ENCODE peak calls at places on chromosomes 16 and 17, in seven cellular contexts. T is neuronal stem cell, Q is neural progenitor cell, V is MM.1S, I is GM23248, B is HCT116, M is kidney. Z is an unnamed sample.

GRCh38 chr16:71295950-71296349 is 6.7 kb upstream of the CMTR2 start:
- DNase-seq in Q (no peak), T (no peak), V (no peak), I (no peak), B (no peak), M (no peak), Z (no peak)

GRCh38 chr17:77323413-77324171 is 182.8 kb downstream of the SEC14L1 start:
- DNase-seq in I (peak; percentile 59), T (no peak), Q (no peak), V (no peak), B (no peak), M (peak; percentile 92), Z (peak; percentile 64)

GRCh38 chr16:86450691-86451090 is 59.6 kb upstream of the FOXF1 start:
- DNase-seq in M (no peak), Q (no peak), V (no peak), I (no peak), T (no peak), B (no peak), Z (no peak)

GRCh38 chr17:58329035-58329807 is 626 bp upstream of the TSPOAP1 start:
- DNase-seq in T (no peak), V (peak; percentile 96), B (no peak), Q (peak; percentile 46), M (peak; percentile 81), I (no peak), Z (no peak)

GRCh38 chr17:17152385-17152784 is 53.7 kb downstream of the PLD6 start:
- DNase-seq in M (no peak), B (no peak), I (peak; percentile 66), V (no peak), T (no peak), Q (no peak), Z (no peak)

GRCh38 chr16:88649924-88650748 is 717 bp downstream of the CYBA start:
- DNase-seq in Q (peak; percentile 71), V (peak; percentile 26), T (no peak), M (peak; percentile 90), B (no peak), I (peak; percentile 67), Z (peak; percentile 77)

GRCh38 chr17:82199496-82199895 is 13.1 kb downstream of the CCDC57 start:
- DNase-seq in B (no peak), M (no peak), V (no peak), Q (no peak), I (no peak), T (no peak), Z (no peak)

GRCh38 chr16:56764835-56765234 is 34.9 kb downstream of the NUP93 start:
- DNase-seq in T (no peak), M (no peak), I (no peak), V (peak; percentile 44), B (no peak), Q (no peak), Z (no peak)

GRCh38 chr16:10600792-10601443 is 20.5 kb upstream of the EMP2 start:
- DNase-seq in V (peak; percentile 59), Q (no peak), M (no peak), B (no peak), T (no peak), I (peak; percentile 64), Z (no peak)

GRCh38 chr17:4498461-4499397 is at the start of gene SPNS2:
- DNase-seq in Q (peak; percentile 90), T (peak; percentile 64), I (peak; percentile 76), V (peak; percentile 73), B (no peak), M (peak; percentile 88), Z (peak; percentile 92)

GRCh38 chr17:32523017-32523680 is 36.4 kb downstream of the CDK5R1 start:
- DNase-seq in B (no peak), V (peak; percentile 89), I (no peak), M (no peak), T (no peak), Q (no peak), Z (peak; percentile 66)

GRCh38 chr16:79582789-79583188 is 17.7 kb downstream of the MAF start:
- DNase-seq in I (no peak), V (no peak), T (no peak), M (no peak), B (no peak), Q (no peak), Z (no peak)

GRCh38 chr17:41449008-41449407 is 8.2 kb upstream of the KRT38 start:
- DNase-seq in B (no peak), I (no peak), V (no peak), M (no peak), T (no peak), Q (no peak), Z (no peak)

GRCh38 chr17:69874220-69874670 is 200.8 kb upstream of the KCNJ16 start:
- DNase-seq in T (no peak), V (no peak), M (no peak), I (peak; percentile 88), B (no peak), Q (peak; percentile 9), Z (no peak)

GRCh38 chr16:73389075-73389474 is 341.1 kb upstream of the ZFHX3 start:
- DNase-seq in I (no peak), B (no peak), M (no peak), T (no peak), Q (no peak), V (no peak), Z (no peak)

GRCh38 chr16:695355-696089 is 5.3 kb upstream of the WDR24 start:
- DNase-seq in B (no peak), T (no peak), Q (peak; percentile 60), V (no peak), M (peak; percentile 97), I (peak; percentile 58), Z (peak; percentile 81)

GRCh38 chr17:80885922-80886582 is 105.6 kb upstream of the CHMP6 start:
- DNase-seq in V (no peak), T (no peak), M (peak; percentile 43), Q (no peak), I (no peak), B (no peak), Z (no peak)

GRCh38 chr17:65751263-65751662 is 189.8 kb upstream of the AXIN2 start:
- DNase-seq in B (no peak), M (no peak), I (no peak), Q (no peak), V (no peak), T (no peak), Z (no peak)

GRCh38 chr16:15599303-15600070 is 43.5 kb downstream of the MARF1 start:
- DNase-seq in Q (no peak), T (no peak), V (no peak), B (no peak), M (no peak), I (peak; percentile 14), Z (no peak)

GRCh38 chr16:73878616-73879015 is 418.0 kb upstream of the PSMD7 start:
- DNase-seq in M (no peak), Q (peak; percentile 27), B (peak; percentile 52), I (peak; percentile 73), V (peak; percentile 24), T (no peak), Z (no peak)

GRCh38 chr16:30377812-30378235 is 3.2 kb downstream of the MYL11 start:
- DNase-seq in I (peak; percentile 84), Q (peak; percentile 92), V (peak; percentile 63), T (peak; percentile 85), B (peak; percentile 85), M (peak; percentile 99), Z (peak; percentile 95)

GRCh38 chr16:30380801-30381208 is 1.6 kb downstream of the SEPTIN1 start:
- DNase-seq in V (no peak), M (no peak), Q (no peak), I (no peak), B (no peak), T (no peak), Z (no peak)

GRCh38 chr16:30378236-30379164 is 3.9 kb downstream of the SEPTIN1 start:
- DNase-seq in Q (peak; percentile 100), I (peak; percentile 100), V (peak; percentile 98), T (peak; percentile 98), B (peak; percentile 92), M (peak; percentile 100), Z (peak; percentile 100)

GRCh38 chr16:30380072-30380471 is 2.3 kb downstream of the SEPTIN1 start:
- DNase-seq in T (no peak), Q (no peak), V (no peak), I (no peak), M (no peak), B (no peak), Z (no peak)

DNA sequence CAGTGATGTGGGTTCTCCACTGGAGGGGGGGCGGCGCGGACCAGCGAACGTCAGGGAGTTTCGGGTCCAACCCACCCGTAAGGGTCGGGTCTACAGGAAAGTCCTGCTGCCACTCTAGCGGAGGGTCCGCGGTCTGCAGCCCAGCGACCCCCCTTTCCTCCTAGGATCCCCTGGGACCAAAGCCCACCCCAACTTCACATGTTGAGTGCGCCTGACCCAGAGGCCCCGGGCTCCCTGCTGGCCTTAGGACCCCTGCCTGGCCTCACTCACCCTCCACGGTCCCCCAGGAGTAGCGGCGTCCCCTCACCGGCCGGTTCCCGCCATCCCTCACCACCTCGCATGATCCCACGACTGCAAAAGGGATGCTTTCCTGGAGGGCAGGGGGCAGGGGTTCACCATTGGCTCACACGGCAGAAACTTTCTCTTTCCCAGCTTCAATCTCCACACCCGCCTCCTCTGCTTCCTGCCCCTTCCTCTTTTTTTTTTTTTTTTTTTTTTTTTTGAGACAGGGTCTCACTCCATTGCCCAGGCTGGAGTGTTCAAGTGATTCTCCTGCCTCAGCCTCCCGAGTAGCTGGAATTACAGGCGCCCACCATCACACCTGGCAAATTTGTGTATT is 3.1 kb downstream of the SEPTIN1 start:
- DNase-seq in Q (no peak), T (no peak), B (no peak), V (no peak), M (peak; percentile 80), I (no peak), Z (no peak)
- H3K4me1 ChIP-seq in Q (peaks cover 19% of the 10 kb centered on the region), T (peaks cover 24% of the 10 kb centered on the region), B (peaks cover 14% of the 10 kb centered on the region), V (peaks cover 34% of the 10 kb centered on the region), M (peaks cover 4% of the 10 kb centered on the region), I (peaks cover 4% of the 10 kb centered on the region), Z (peaks cover 6% of the 10 kb centered on the region)

GRCh38 chr17:50636145-50636803 is 1.6 kb downstream of the ABCC3 start:
- DNase-seq in V (no peak), I (no peak), Q (no peak), B (no peak), T (no peak), M (peak; percentile 49), Z (no peak)
- H3K9ac ChIP-seq in V (no peak overlapping the region), I (peak overlapping the region; percentile 73), Q (no peak overlapping the region), B (peak overlapping the region; percentile 81), T (no peak overlapping the region), M (no peak overlapping the region), Z (no peak overlapping the region)

DNA sequence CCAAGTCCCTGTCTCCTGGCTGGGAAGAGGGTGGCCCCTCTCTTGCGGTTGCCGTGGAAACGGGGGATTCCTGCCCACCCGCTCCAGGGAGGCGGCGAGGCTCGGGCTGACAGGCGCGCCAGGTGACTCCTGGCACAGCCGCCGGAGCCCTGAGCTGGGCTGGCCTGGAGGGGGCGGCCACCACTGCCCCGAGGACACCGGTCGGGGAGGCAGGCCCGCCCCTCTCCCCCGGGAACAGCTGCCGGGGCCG is 71.3 kb downstream of the ABR start:
- DNase-seq in V (no peak), T (no peak), M (no peak), I (no peak), Q (peak; percentile 75), B (no peak), Z (no peak)
- H3K4me3 ChIP-seq in V (peak overlapping the region; percentile 86), T (peak overlapping the region; percentile 84), M (peak overlapping the region; percentile 54), I (peak overlapping the region; percentile 80), Q (peak overlapping the region; percentile 73), B (peak overlapping the region; percentile 79), Z (peak overlapping the region; percentile 75)

DNA sequence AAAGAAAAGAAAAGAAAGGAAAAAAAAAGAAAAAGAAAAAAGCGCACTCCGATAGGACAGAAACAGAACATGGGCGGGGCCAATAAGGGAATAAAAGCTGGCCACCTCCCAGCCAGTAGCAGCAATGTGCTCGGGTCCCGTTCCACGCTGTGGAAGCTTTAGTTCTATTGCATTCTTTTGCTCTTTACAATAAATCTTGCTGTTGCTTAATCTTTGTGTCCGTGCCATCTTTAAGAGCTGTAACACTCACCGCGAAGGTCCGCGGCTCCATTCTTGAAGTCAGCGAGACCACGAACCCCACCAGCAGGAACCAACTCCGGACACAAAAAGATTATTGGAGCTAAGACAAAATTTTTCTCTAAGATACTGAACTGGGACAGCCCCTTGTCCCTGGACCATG is 3.1 kb upstream of the ARL5C start:
- DNase-seq in T (no peak), Q (no peak), M (no peak), V (no peak), I (no peak), B (no peak), Z (no peak)
- H3K4me1 ChIP-seq in T (no peaks in the 10 kb centered on the region), Q (no peaks in the 10 kb centered on the region), M (no peaks in the 10 kb centered on the region), V (peaks cover 25% of the 10 kb centered on the region), I (peaks cover 3% of the 10 kb centered on the region), B (peaks cover 4% of the 10 kb centered on the region), Z (no peaks in the 10 kb centered on the region)